ENCODE peak calls at places on chromosomes 11 and 22, in nine cellular contexts. B is HepG2, J is HCT116, O is Panc1, C is A549, U is GM23338, W is SK-N-SH, I is K562, Z is GM12878. K is an unnamed sample.

GRCh38 chr11:113046866-113047265 is 85.6 kb downstream of the NCAM1 start:
- DNase-seq in J (no peak), W (no peak), O (no peak), U (no peak), C (no peak), I (no peak), Z (no peak), B (no peak), K (no peak)

GRCh38 chr11:120254788-120255518 is 15.0 kb downstream of the POU2F3 start:
- DNase-seq in U (peak; percentile 91), J (no peak), B (no peak), Z (no peak), O (no peak), W (no peak), I (no peak), C (no peak), K (no peak)

GRCh38 chr11:106420048-106420665 is 342.7 kb downstream of the AASDHPPT start:
- DNase-seq in W (no peak), B (no peak), U (no peak), I (no peak), Z (no peak), O (no peak), C (no peak), J (no peak), K (no peak)

GRCh38 chr22:34414467-34415440 is 494.5 kb upstream of the LARGE1 start:
- DNase-seq in U (peak; percentile 98), B (peak; percentile 84), Z (peak; percentile 39), I (peak; percentile 41), O (peak; percentile 25), W (peak; percentile 21), C (peak; percentile 66), J (peak; percentile 4), K (peak; percentile 79)

GRCh38 chr11:7869467-7869866 is 61.6 kb downstream of the OR10A6 start:
- DNase-seq in J (no peak), U (no peak), C (no peak), O (no peak), I (no peak), W (no peak), B (peak; percentile 20), Z (no peak), K (no peak)

GRCh38 chr11:68677432-68677831 is 6.9 kb upstream of the GAL start:
- DNase-seq in Z (no peak), U (peak; percentile 44), C (peak; percentile 72), W (peak; percentile 83), O (peak; percentile 30), B (peak; percentile 51), I (peak; percentile 82), J (peak; percentile 59), K (no peak)

GRCh38 chr22:50301581-50301991 is 5.9 kb downstream of the PLXNB2 start:
- DNase-seq in C (no peak), I (no peak), B (no peak), Z (no peak), O (no peak), J (no peak), U (no peak), W (peak; percentile 91), K (no peak)

GRCh38 chr22:43126506-43127165 is 16.1 kb downstream of the BIK start:
- DNase-seq in W (peak; percentile 25), U (no peak), B (peak; percentile 65), Z (no peak), J (peak; percentile 82), I (peak; percentile 21), O (no peak), C (peak; percentile 56), K (no peak)

GRCh38 chr11:34204396-34205279 is 99.2 kb downstream of the NAT10 start:
- DNase-seq in O (peak; percentile 93), I (no peak), W (no peak), B (peak; percentile 89), J (peak; percentile 79), Z (no peak), C (peak; percentile 89), U (peak; percentile 30), K (no peak)

GRCh38 chr11:118975771-118976709 is 4.5 kb downstream of the FOXR1 start:
- DNase-seq in J (no peak), O (no peak), U (no peak), I (peak; percentile 37), C (no peak), W (no peak), B (no peak), Z (no peak), K (no peak)

GRCh38 chr22:35170716-35171697 is 86.3 kb upstream of the HMGXB4 start:
- DNase-seq in U (no peak), W (no peak), J (no peak), I (peak; percentile 45), Z (no peak), O (no peak), B (no peak), C (no peak), K (no peak)

DNA sequence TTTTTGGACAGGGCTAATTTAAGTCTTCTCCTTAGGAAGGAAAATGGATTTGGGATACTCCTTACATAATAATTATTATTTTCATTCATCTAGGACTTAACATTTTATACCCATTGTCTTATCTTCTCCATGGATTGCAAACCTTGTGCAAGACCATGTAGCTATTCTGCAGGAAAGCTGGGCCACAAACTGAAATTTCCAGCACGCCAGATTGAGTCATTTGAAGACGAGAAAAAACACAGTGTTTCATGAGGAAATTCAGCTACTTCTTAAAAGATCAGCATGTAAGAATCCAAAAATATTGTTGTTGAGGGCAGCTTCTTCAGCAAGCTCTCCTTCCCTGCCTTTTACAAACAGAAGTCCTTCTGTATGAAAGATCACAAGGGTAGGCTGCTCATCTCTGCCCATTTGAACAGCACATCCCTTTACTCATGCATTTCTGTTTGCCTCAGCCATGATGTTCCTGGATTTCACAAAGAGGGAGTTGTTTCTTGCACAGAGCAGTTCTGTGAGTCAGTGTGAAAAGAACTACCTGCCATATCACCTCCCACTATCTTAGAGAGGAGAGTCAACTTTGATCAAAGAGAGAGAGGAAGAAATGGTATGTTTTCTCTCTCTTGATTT is 90.5 kb downstream of the FAM76B start:
- DNase-seq in C (no peak), B (peak; percentile 14), I (no peak), J (no peak), W (no peak), Z (no peak), U (no peak), O (no peak), K (peak; percentile 17)
- TF ChIP-seq REST in C (no peak), B (no peak), I (no peak), J (no peak), W (no peak), Z (no peak), U (no peak), O (no peak), K (no peak)

DNA sequence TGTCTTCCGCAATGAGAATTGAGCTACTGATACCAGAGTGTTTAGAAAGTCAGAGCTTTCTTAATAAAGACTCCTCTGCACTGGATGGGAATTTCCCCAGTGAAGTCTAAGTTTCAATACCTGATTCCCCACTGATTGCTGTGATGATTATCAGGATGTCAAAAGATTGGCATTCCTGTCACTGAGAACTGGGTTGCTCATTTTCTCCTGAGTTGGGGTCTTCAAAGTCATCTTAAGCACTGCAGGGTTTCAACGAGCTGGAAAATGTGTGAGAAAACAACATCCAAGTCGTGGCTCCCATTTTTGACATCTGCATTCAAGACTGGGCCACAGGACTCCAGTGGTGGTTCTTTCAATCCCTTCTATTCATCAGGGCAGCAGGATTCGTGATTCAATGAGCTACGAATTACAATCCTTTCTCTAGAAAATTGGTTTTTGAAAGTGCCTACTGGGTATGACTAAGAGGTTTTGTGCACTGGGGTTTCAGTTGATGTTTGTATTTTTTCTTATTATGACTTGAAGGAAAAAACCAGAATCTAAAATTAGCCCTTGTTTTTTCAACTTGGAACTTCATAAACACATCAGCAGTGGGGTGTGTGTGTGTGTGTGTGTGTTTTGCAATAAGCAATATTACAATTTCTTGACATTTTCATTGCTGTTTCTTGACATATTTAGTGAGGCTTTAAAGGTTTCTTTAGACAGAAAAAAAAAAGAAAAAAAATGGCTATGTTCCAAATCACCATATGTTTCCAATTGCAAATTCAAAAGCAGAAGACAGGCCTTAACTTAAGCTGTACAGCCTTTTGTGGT is 233.0 kb downstream of the FAM76B start:
- DNase-seq in B (no peak), U (peak; percentile 2), W (no peak), O (no peak), J (no peak), Z (peak; percentile 75), I (no peak), C (no peak), K (no peak)
- TF ChIP-seq REST in B (no peak), U (no peak), W (no peak), O (no peak), J (no peak), Z (no peak), I (no peak), C (no peak), K (no peak)

GRCh38 chr11:58801302-58801701 is 43.2 kb downstream of the GLYATL2 start:
- DNase-seq in J (no peak), I (no peak), C (no peak), O (no peak), B (no peak), Z (no peak), W (no peak), U (no peak), K (no peak)

GRCh38 chr11:58801974-58802545 is 42.4 kb downstream of the GLYATL2 start:
- DNase-seq in O (no peak), C (no peak), U (no peak), I (no peak), W (no peak), J (no peak), Z (no peak), B (no peak), K (no peak)

DNA sequence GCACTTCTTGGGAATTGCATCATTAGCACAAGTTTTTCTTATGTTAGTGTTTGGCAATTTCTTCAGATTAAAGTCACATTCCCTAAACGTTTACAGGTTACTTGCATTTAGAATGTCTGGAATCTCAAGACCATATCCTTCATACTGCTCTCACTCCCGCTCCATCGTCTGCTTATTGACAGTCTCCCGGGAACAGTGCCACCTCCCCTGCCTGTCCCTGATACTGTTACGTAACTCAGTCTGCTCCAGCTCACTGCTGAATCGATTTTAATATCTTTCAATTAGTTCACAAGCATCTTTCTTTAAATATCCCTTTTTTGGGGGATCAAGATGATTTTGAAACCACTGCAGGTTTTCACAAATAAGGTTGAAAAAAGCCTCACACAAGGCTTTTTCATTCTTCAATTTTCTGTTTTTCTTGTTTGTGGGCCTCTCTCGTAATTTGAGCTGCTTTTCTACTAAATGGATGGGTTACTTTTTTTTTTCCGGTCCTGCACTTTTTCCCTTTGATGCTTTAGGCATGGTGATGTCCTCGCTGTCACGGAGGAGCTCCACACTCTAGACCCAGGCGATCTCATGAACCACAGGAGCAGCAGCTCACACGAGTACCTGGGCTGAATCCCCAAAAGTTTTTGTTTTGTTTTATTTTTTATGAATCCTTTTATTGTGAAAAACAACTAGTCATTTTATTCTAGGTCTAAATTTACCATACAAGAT is 48.0 kb downstream of the GLYATL2 start:
- DNase-seq in Z (no peak), U (peak; percentile 57), W (no peak), O (no peak), B (no peak), I (no peak), J (no peak), C (no peak), K (no peak)
- TF ChIP-seq REST in Z (no peak), U (no peak), W (no peak), O (no peak), B (no peak), I (no peak), J (no peak), C (no peak), K (no peak)

DNA sequence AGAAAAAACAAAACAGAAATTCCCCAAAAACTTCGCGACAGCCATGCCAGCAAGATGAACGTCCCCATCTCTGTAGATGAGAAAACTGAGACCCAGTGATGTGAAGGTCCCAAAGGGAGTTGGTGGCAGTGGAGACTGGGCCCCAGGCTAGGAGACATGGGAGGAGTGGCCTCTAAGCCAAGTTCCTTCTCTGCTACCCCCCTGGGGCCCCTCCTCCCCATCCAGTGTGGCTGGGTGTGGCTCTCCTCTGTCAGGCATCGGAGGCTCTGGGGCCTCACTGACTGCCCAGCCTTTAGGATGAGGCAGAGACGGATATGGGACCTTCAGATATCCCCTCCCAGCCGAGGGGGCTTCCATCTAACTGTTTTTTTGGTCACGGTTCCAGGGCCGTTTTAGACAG is 9.8 kb downstream of the RELT start:
- DNase-seq in U (no peak), W (no peak), O (no peak), J (no peak), B (no peak), I (peak; percentile 77), Z (peak; percentile 49), C (no peak), K (peak; percentile 96)
- TF ChIP-seq REST in U (no peak), W (no peak), O (no peak), J (no peak), B (no peak), I (no peak), Z (no peak), C (no peak), K (no peak)

K was measured in HL-60.